ENCODE peak calls at places on chromosome 13, in four cellular contexts. J, F, L and P are unnamed samples.

GRCh38 chr13:23578411-23579071 is 8.3 kb downstream of the TNFRSF19 start:
- DNase-seq in J (no peak), L (peak), F (peak), P (no peak)

GRCh38 chr13:39942177-39942900 is 286.9 kb downstream of the COG6 start:
- DNase-seq in L (no peak), J (no peak), F (no peak), P (no peak)

GRCh38 chr13:33236021-33236420 is 49.5 kb downstream of the STARD13 start:
- DNase-seq in F (peak), L (no peak), J (no peak), P (no peak)

GRCh38 chr13:41007359-41008118 is 11.6 kb downstream of the ELF1 start:
- DNase-seq in J (no peak), F (peak), L (no peak), P (no peak)

GRCh38 chr13:98581971-98582702 is 5.2 kb upstream of the STK24 start:
- DNase-seq in F (peak), J (no peak), L (no peak), P (no peak)

GRCh38 chr13:30112602-30113435 is 194.5 kb downstream of the KATNAL1 start:
- DNase-seq in F (peak), L (peak), J (peak), P (no peak)

GRCh38 chr13:114324334-114324733 is 10.0 kb downstream of the CHAMP1 start:
- DNase-seq in L (no peak), J (no peak), F (no peak), P (no peak)

GRCh38 chr13:99125335-99125915 is 75.2 kb upstream of the UBAC2 start:
- DNase-seq in J (no peak), L (no peak), F (no peak), P (no peak)

GRCh38 chr13:109131698-109132257 is 502.4 kb downstream of the MYO16 start:
- DNase-seq in F (no peak), J (no peak), L (no peak), P (no peak)

GRCh38 chr13:102128216-102128800 is 273.5 kb downstream of the FGF14 start:
- DNase-seq in J (no peak), L (no peak), F (no peak), P (no peak)

GRCh38 chr13:30016398-30016797 is 166.0 kb upstream of the UBL3 start:
- DNase-seq in J (no peak), F (no peak), L (no peak), P (no peak)